ENCODE peak calls at places on chromosomes 7 and 10, in four cellular contexts. S is NCI-H446, I is amygdala, K is putamen. N is an unnamed sample.

GRCh38 chr7:41809487-41810257 is 106.8 kb upstream of the INHBA start:
- DNase-seq in S (no peak), K (no peak), I (no peak), N (no peak)

GRCh38 chr7:152910545-152911013 is 151.0 kb downstream of the ACTR3B start:
- DNase-seq in I (no peak), K (no peak), S (no peak), N (no peak)

GRCh38 chr10:126278846-126279245 is 109.4 kb downstream of the ADAM12 start:
- DNase-seq in K (no peak), I (no peak), S (no peak), N (no peak)

GRCh38 chr10:24894309-24894708 is 58.1 kb downstream of the PRTFDC1 start:
- DNase-seq in I (no peak), S (no peak), K (no peak), N (no peak)

GRCh38 chr7:1050254-1050906 is 6.0 kb downstream of the GPR146 start:
- DNase-seq in S (no peak), K (no peak), I (no peak), N (no peak)

GRCh38 chr7:150961510-150962284 is 16.4 kb downstream of the KCNH2 start:
- DNase-seq in S (no peak), K (no peak), I (no peak), N (no peak)

GRCh38 chr7:40839881-40840280 is 705.1 kb downstream of the SUGCT start:
- DNase-seq in I (no peak), K (no peak), S (no peak), N (no peak)

GRCh38 chr7:138460176-138460648 is at the start of gene TRIM24:
- DNase-seq in K (no peak), I (no peak), S (no peak), N (no peak)

GRCh38 chr7:135670179-135670578 is 7.9 kb downstream of the STMP1 start:
- DNase-seq in I (no peak), K (no peak), S (no peak), N (no peak)

GRCh38 chr10:90665905-90666662 is 191.8 kb downstream of the HTR7 start:
- DNase-seq in S (no peak), I (no peak), K (no peak), N (no peak)

GRCh38 chr10:129631011-129631410 is 164.0 kb downstream of the MGMT start:
- DNase-seq in S (no peak), I (no peak), K (no peak), N (no peak)

GRCh38 chr7:21953766-21954165 is 8.1 kb upstream of the CDCA7L start:
- DNase-seq in K (no peak), I (no peak), S (no peak), N (no peak)

GRCh38 chr10:114879541-114880158 is 58.1 kb downstream of the FHIP2A start:
- DNase-seq in K (no peak), I (no peak), S (no peak), N (no peak)

GRCh38 chr10:102410427-102411073 is 8.0 kb downstream of the PSD start:
- DNase-seq in S (no peak), K (peak), I (peak), N (peak)

GRCh38 chr7:69645683-69646082 is 47.4 kb downstream of the AUTS2 start:
- DNase-seq in I (no peak), K (no peak), S (no peak), N (no peak)

GRCh38 chr7:151461096-151461941 is 21.4 kb upstream of the CRYGN start:
- DNase-seq in K (no peak), S (no peak), I (no peak), N (no peak)

GRCh38 chr10:67843284-67843683 is 5.3 kb upstream of the DNAJC12 start:
- DNase-seq in S (no peak), K (no peak), I (no peak), N (no peak)

GRCh38 chr7:38463277-38464224 is 167.6 kb downstream of the AMPH start:
- DNase-seq in K (no peak), I (peak), S (no peak), N (peak)

GRCh38 chr7:134421998-134422397 is 36.9 kb downstream of the AKR1B1 start:
- DNase-seq in K (no peak), S (no peak), I (no peak), N (no peak)

GRCh38 chr7:125336326-125336725 is 406.7 kb upstream of the POT1 start:
- DNase-seq in K (no peak), S (no peak), I (no peak), N (no peak)

GRCh38 chr7:55508301-55509011 is 63.8 kb downstream of the VOPP1 start:
- DNase-seq in K (no peak), S (no peak), I (no peak), N (no peak)

GRCh38 chr7:108358553-108358952 is 97.7 kb downstream of the NRCAM start:
- DNase-seq in I (no peak), S (peak), K (no peak), N (no peak)

GRCh38 chr10:129968937-129969527 is 5.0 kb upstream of the EBF3 start:
- DNase-seq in S (no peak), I (no peak), K (no peak), N (no peak)

GRCh38 chr7:98949336-98950044 is 71.2 kb downstream of the TRRAP start:
- DNase-seq in S (no peak), K (peak), I (peak), N (peak)

GRCh38 chr10:90847436-90847835 is 10.4 kb downstream of the HTR7 start:
- DNase-seq in S (no peak), K (no peak), I (no peak), N (no peak)

GRCh38 chr10:91197044-91197651 is 23.3 kb upstream of the PCGF5 start:
- DNase-seq in K (no peak), S (no peak), I (no peak), N (no peak)

GRCh38 chr7:79290841-79291497 is 162.5 kb downstream of the MAGI2 start:
- DNase-seq in S (no peak), I (no peak), K (no peak), N (no peak)

GRCh38 chr7:120964088-120964487 is 13.5 kb downstream of the ING3 start:
- DNase-seq in S (no peak), K (no peak), I (no peak), N (no peak)

GRCh38 chr7:64884085-64884912 is 18.8 kb upstream of the ZNF273 start:
- DNase-seq in S (no peak), I (no peak), K (no peak), N (no peak)

N was measured in occipital lobe.